ENCODE peak calls at places on chromosomes 6 and 20, in seven cellular contexts. One of them, this sample, is unnamed.

GRCh38 chr6:17622144-17622543 is 22.0 kb downstream of the FAM8A1 start:
- DNase-seq in lower lobe of right lung: no peak
- DNase-seq in PC-9: no peak
- DNase-seq in dorsolateral prefrontal cortex: no peak
- DNase-seq in uterus: no peak
- DNase-seq in pancreas: no peak
- DNase-seq in neural progenitor cell: no peak
- DNase-seq in this sample: no peak

GRCh38 chr6:146345582-146345981 is 198.1 kb upstream of the RAB32 start:
- DNase-seq in lower lobe of right lung: no peak
- DNase-seq in PC-9: no peak
- DNase-seq in dorsolateral prefrontal cortex: no peak
- DNase-seq in uterus: no peak
- DNase-seq in pancreas: no peak
- DNase-seq in neural progenitor cell: no peak
- DNase-seq in this sample: no peak

GRCh38 chr20:10218536-10219451 is at the start of gene SNAP25:
- DNase-seq in lower lobe of right lung: no peak
- DNase-seq in PC-9: no peak
- DNase-seq in dorsolateral prefrontal cortex: peak; percentile 89
- DNase-seq in uterus: peak; percentile 75
- DNase-seq in pancreas: peak; percentile 46
- DNase-seq in neural progenitor cell: peak; percentile 94
- DNase-seq in this sample: no peak

GRCh38 chr6:160028487-160029275 is 59.8 kb downstream of the IGF2R start:
- DNase-seq in lower lobe of right lung: no peak
- DNase-seq in PC-9: no peak
- DNase-seq in dorsolateral prefrontal cortex: no peak
- DNase-seq in uterus: no peak
- DNase-seq in pancreas: no peak
- DNase-seq in neural progenitor cell: no peak
- DNase-seq in this sample: no peak

GRCh38 chr6:79385333-79385732 is 150.9 kb upstream of the HMGN3 start:
- DNase-seq in lower lobe of right lung: no peak
- DNase-seq in PC-9: no peak
- DNase-seq in dorsolateral prefrontal cortex: no peak
- DNase-seq in uterus: no peak
- DNase-seq in pancreas: no peak
- DNase-seq in neural progenitor cell: no peak
- DNase-seq in this sample: no peak

GRCh38 chr6:124536792-124537191 is 425.4 kb upstream of the RNF217 start:
- DNase-seq in lower lobe of right lung: no peak
- DNase-seq in PC-9: no peak
- DNase-seq in dorsolateral prefrontal cortex: no peak
- DNase-seq in uterus: no peak
- DNase-seq in pancreas: no peak
- DNase-seq in neural progenitor cell: no peak
- DNase-seq in this sample: no peak

GRCh38 chr6:75397806-75398465 is 95.7 kb downstream of the FILIP1 start:
- DNase-seq in lower lobe of right lung: no peak
- DNase-seq in PC-9: no peak
- DNase-seq in dorsolateral prefrontal cortex: no peak
- DNase-seq in uterus: no peak
- DNase-seq in pancreas: no peak
- DNase-seq in neural progenitor cell: no peak
- DNase-seq in this sample: no peak

GRCh38 chr20:47735412-47736400 is 49.6 kb downstream of the SULF2 start:
- DNase-seq in lower lobe of right lung: peak; percentile 83
- DNase-seq in PC-9: no peak
- DNase-seq in dorsolateral prefrontal cortex: no peak
- DNase-seq in uterus: no peak
- DNase-seq in pancreas: no peak
- DNase-seq in neural progenitor cell: no peak
- DNase-seq in this sample: no peak

GRCh38 chr6:21679761-21680265 is 86.3 kb downstream of the SOX4 start:
- DNase-seq in lower lobe of right lung: no peak
- DNase-seq in PC-9: peak; percentile 40
- DNase-seq in dorsolateral prefrontal cortex: no peak
- DNase-seq in uterus: no peak
- DNase-seq in pancreas: no peak
- DNase-seq in neural progenitor cell: no peak
- DNase-seq in this sample: no peak

GRCh38 chr6:7115452-7116223 is 7.9 kb downstream of the RREB1 start:
- DNase-seq in lower lobe of right lung: no peak
- DNase-seq in PC-9: no peak
- DNase-seq in dorsolateral prefrontal cortex: no peak
- DNase-seq in uterus: no peak
- DNase-seq in pancreas: no peak
- DNase-seq in neural progenitor cell: no peak
- DNase-seq in this sample: no peak

GRCh38 chr6:15792842-15793241 is 130.0 kb upstream of the DTNBP1 start:
- DNase-seq in lower lobe of right lung: no peak
- DNase-seq in PC-9: no peak
- DNase-seq in dorsolateral prefrontal cortex: no peak
- DNase-seq in uterus: no peak
- DNase-seq in pancreas: no peak
- DNase-seq in neural progenitor cell: no peak
- DNase-seq in this sample: no peak

GRCh38 chr6:13672904-13673303 is 38.7 kb downstream of the RANBP9 start:
- DNase-seq in lower lobe of right lung: no peak
- DNase-seq in PC-9: no peak
- DNase-seq in dorsolateral prefrontal cortex: no peak
- DNase-seq in uterus: no peak
- DNase-seq in pancreas: no peak
- DNase-seq in neural progenitor cell: no peak
- DNase-seq in this sample: no peak

GRCh38 chr6:150016324-150017185 is 8.8 kb downstream of the RAET1L start:
- DNase-seq in lower lobe of right lung: no peak
- DNase-seq in PC-9: peak; percentile 42
- DNase-seq in dorsolateral prefrontal cortex: peak; percentile 74
- DNase-seq in uterus: no peak
- DNase-seq in pancreas: peak; percentile 58
- DNase-seq in neural progenitor cell: peak; percentile 74
- DNase-seq in this sample: peak; percentile 40

GRCh38 chr6:151620179-151620578 is 126.4 kb downstream of the CCDC170 start:
- DNase-seq in lower lobe of right lung: no peak
- DNase-seq in PC-9: no peak
- DNase-seq in dorsolateral prefrontal cortex: no peak
- DNase-seq in uterus: no peak
- DNase-seq in pancreas: no peak
- DNase-seq in neural progenitor cell: no peak
- DNase-seq in this sample: no peak

GRCh38 chr20:844473-845225 is 11.1 kb downstream of the FAM110A start:
- DNase-seq in lower lobe of right lung: peak; percentile 97
- DNase-seq in PC-9: peak; percentile 69
- DNase-seq in dorsolateral prefrontal cortex: peak; percentile 86
- DNase-seq in uterus: peak; percentile 85
- DNase-seq in pancreas: peak; percentile 74
- DNase-seq in neural progenitor cell: peak; percentile 98
- DNase-seq in this sample: peak; percentile 72

GRCh38 chr20:845226-845868 is 11.8 kb downstream of the FAM110A start:
- DNase-seq in lower lobe of right lung: no peak
- DNase-seq in PC-9: no peak
- DNase-seq in dorsolateral prefrontal cortex: no peak
- DNase-seq in uterus: no peak
- DNase-seq in pancreas: no peak
- DNase-seq in neural progenitor cell: peak; percentile 31
- DNase-seq in this sample: no peak

GRCh38 chr20:842547-842940 is 9.0 kb downstream of the FAM110A start:
- DNase-seq in lower lobe of right lung: no peak
- DNase-seq in PC-9: no peak
- DNase-seq in dorsolateral prefrontal cortex: no peak
- DNase-seq in uterus: no peak
- DNase-seq in pancreas: no peak
- DNase-seq in neural progenitor cell: no peak
- DNase-seq in this sample: no peak

GRCh38 chr20:841568-842546 is 8.3 kb downstream of the FAM110A start:
- DNase-seq in lower lobe of right lung: peak; percentile 80
- DNase-seq in PC-9: peak; percentile 84
- DNase-seq in dorsolateral prefrontal cortex: no peak
- DNase-seq in uterus: no peak
- DNase-seq in pancreas: peak; percentile 53
- DNase-seq in neural progenitor cell: peak; percentile 53
- DNase-seq in this sample: no peak

GRCh38 chr20:843908-844307 is 10.4 kb downstream of the FAM110A start:
- DNase-seq in lower lobe of right lung: no peak
- DNase-seq in PC-9: no peak
- DNase-seq in dorsolateral prefrontal cortex: no peak
- DNase-seq in uterus: no peak
- DNase-seq in pancreas: no peak
- DNase-seq in neural progenitor cell: no peak
- DNase-seq in this sample: no peak
- H3K27ac ChIP-seq in lower lobe of right lung: no peak overlapping the region
- H3K27ac ChIP-seq in PC-9: no peak overlapping the region
- H3K27ac ChIP-seq in dorsolateral prefrontal cortex: no peak overlapping the region
- H3K27ac ChIP-seq in uterus: no peak overlapping the region
- H3K27ac ChIP-seq in pancreas: no peak overlapping the region
- H3K27ac ChIP-seq in neural progenitor cell: no peak overlapping the region
- H3K27ac ChIP-seq in this sample: no peak overlapping the region

DNA sequence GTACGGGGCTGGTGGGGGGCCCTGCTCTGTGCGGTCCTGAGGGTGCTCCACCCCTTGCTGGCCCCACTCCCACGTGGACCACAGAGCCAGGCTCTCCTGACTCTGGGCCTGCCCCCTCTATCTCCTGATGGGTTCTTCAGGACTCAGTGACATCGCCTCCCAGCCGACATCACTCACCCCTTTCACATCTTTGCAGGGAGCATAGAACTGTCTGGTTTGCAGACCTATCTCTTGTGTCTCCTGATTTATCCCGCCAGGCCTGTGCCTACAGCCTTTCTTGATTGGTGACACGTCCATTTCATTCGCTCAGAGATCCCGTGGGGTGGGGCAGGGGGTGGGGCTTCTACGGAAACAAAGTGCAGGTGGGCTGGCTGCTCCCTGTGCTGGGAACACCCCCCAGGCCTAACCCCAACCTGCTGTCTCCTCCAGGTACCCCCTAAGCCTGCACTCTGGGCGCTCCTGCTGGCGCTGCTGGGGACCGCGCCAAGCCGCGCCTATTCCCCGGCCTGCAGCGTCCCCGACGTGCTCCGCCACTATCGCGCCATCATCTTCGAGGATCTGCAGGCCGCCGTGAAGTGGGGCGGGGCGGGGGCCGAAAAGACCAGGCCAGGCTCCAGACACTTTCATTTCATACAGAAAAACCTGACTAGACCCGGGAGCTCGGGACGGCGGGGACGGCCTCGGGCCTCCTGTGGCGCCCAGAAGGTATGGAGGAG is 1.7 kb downstream of the C20orf204 start:
- DNase-seq in lower lobe of right lung: no peak
- DNase-seq in PC-9: no peak
- DNase-seq in dorsolateral prefrontal cortex: no peak
- DNase-seq in uterus: no peak
- DNase-seq in pancreas: peak; percentile 29
- DNase-seq in neural progenitor cell: no peak
- DNase-seq in this sample: no peak
- H3K27ac ChIP-seq in lower lobe of right lung: peak overlapping the region; percentile 86
- H3K27ac ChIP-seq in PC-9: no peak overlapping the region
- H3K27ac ChIP-seq in dorsolateral prefrontal cortex: no peak overlapping the region
- H3K27ac ChIP-seq in uterus: no peak overlapping the region
- H3K27ac ChIP-seq in pancreas: no peak overlapping the region
- H3K27ac ChIP-seq in neural progenitor cell: no peak overlapping the region
- H3K27ac ChIP-seq in this sample: no peak overlapping the region

DNA sequence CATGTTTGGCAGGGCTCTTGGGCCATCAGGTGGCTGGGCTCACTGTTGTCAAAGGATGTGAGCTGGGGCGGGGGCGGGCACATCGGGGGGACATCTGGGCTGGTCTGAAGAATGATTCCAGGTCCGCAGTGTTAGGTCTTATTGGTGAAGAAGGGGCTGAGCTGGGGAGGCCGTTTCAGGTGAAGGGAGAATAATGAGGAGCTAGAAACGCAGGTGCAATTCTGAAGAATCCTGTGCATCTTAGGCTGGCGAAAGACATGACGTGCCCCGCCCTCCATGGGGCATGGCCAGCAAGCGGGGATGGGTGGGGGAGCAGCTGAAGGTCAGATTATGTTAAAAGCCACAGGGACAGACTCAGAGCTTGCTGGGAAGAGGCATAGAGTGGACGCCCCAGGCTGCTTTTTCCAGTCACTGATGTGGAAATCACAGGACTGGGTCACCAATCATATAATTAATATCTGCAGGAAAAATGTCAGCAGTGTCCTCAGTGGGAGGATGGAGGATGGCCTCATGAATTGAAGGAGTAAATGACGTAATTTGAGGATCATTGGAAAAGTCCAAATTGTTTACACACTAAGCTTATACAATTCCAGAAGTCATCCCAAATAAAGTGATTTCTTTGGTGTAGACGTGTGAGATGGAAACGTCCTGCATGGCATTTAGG is 109.4 kb upstream of the FRMD1 start:
- DNase-seq in lower lobe of right lung: no peak
- DNase-seq in PC-9: no peak
- DNase-seq in dorsolateral prefrontal cortex: no peak
- DNase-seq in uterus: peak; percentile 9
- DNase-seq in pancreas: no peak
- DNase-seq in neural progenitor cell: no peak
- DNase-seq in this sample: no peak
- H3K27ac ChIP-seq in lower lobe of right lung: no peak overlapping the region
- H3K27ac ChIP-seq in PC-9: no peak overlapping the region
- H3K27ac ChIP-seq in dorsolateral prefrontal cortex: no peak overlapping the region
- H3K27ac ChIP-seq in uterus: no peak overlapping the region
- H3K27ac ChIP-seq in pancreas: no peak overlapping the region
- H3K27ac ChIP-seq in neural progenitor cell: no peak overlapping the region
- H3K27ac ChIP-seq in this sample: no peak overlapping the region

DNA sequence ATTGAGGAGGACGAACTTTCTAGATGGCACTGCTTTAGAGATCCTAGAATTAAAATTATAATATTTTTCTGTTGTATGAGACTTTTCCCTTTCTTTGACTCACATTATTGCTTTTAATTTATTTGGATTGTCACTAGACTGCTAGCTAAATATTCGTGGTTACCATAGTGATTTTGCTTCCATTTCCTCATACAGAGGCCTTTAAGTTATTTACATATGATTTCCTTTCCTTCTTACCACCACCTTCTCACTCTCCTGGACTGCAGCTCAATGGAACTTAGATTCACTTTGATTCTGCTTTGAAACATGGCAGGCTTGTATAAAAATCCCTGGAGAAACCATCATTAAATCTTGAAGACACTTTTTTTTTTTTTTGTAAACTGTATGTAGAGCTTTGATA is 222.9 kb downstream of the LAMA2 start:
- DNase-seq in lower lobe of right lung: no peak
- DNase-seq in PC-9: no peak
- DNase-seq in dorsolateral prefrontal cortex: no peak
- DNase-seq in uterus: no peak
- DNase-seq in pancreas: no peak
- DNase-seq in neural progenitor cell: no peak
- DNase-seq in this sample: no peak
- H3K27ac ChIP-seq in lower lobe of right lung: no peak overlapping the region
- H3K27ac ChIP-seq in PC-9: no peak overlapping the region
- H3K27ac ChIP-seq in dorsolateral prefrontal cortex: no peak overlapping the region
- H3K27ac ChIP-seq in uterus: no peak overlapping the region
- H3K27ac ChIP-seq in pancreas: no peak overlapping the region
- H3K27ac ChIP-seq in neural progenitor cell: no peak overlapping the region
- H3K27ac ChIP-seq in this sample: no peak overlapping the region

This sample was measured in caudate nucleus.